ENCODE peak calls at places on chromosomes 11 and 22, in eight cellular contexts. O is fibroblast of pulmonary artery; C is CD8-positive, alpha-beta memory T cell; X is IMR-90; K is stimulated activated CD8-positive, alpha-beta memory T cell treated with anti-CD3 and anti-CD28 coated beads, Interleukin-2, amount 100 ng/mL, for 48 hours; G is left ventricle myocardium inferior; R is nephron progenitor cell; W is activated CD8-positive, alpha-beta memory T cell treated with anti-CD3 and anti-CD28 coated beads, Interleukin-2, amount 50 U/mL, for 4 hours. M is an unnamed sample.

GRCh38 chr11:130761560-130762220 is 154.6 kb downstream of the SNX19 start:
- DNase-seq in X (no peak), O (no peak), G (no peak), C (no peak), R (no peak), K (no peak), W (no peak), M (no peak)

GRCh38 chr11:19714387-19715363 is 2.0 kb downstream of the NAV2 start:
- DNase-seq in W (no peak), C (no peak), K (no peak), R (peak; percentile 37), G (peak; percentile 53), X (peak; percentile 85), O (peak; percentile 59), M (peak; percentile 44)

GRCh38 chr22:25048659-25049657 is 96.4 kb downstream of the KIAA1671 start:
- DNase-seq in O (peak; percentile 73), C (peak; percentile 67), X (peak; percentile 23), W (peak; percentile 71), R (peak; percentile 77), K (peak; percentile 62), G (peak; percentile 66), M (no peak)

GRCh38 chr11:15742626-15743243 is 613.6 kb downstream of the SOX6 start:
- DNase-seq in G (no peak), X (peak; percentile 50), O (peak; percentile 36), W (no peak), K (no peak), C (no peak), R (peak; percentile 10), M (no peak)

GRCh38 chr11:70796601-70797000 is 398.3 kb downstream of the CTTN start:
- DNase-seq in G (no peak), W (no peak), R (no peak), C (no peak), K (no peak), O (no peak), X (no peak), M (no peak)

GRCh38 chr11:44363116-44363515 is 53.2 kb upstream of the ALX4 start:
- DNase-seq in C (no peak), K (no peak), X (no peak), W (no peak), G (no peak), O (no peak), R (no peak), M (no peak)

GRCh38 chr22:42368379-42369249 is 63.6 kb downstream of the NFAM1 start:
- DNase-seq in O (no peak), X (no peak), C (peak; percentile 6), G (peak; percentile 23), R (peak; percentile 47), K (no peak), W (peak; percentile 31), M (no peak)

GRCh38 chr22:45125198-45125597 is 38.5 kb upstream of the NUP50 start:
- DNase-seq in R (no peak), C (no peak), G (no peak), X (peak; percentile 94), O (peak; percentile 56), W (no peak), K (no peak), M (no peak)

GRCh38 chr11:86152006-86152862 is 83.3 kb upstream of the PICALM start:
- DNase-seq in W (no peak), K (no peak), O (peak; percentile 55), R (no peak), G (no peak), X (peak; percentile 53), C (no peak), M (no peak)

GRCh38 chr22:43745783-43746356 is 66.2 kb downstream of the EFCAB6 start:
- DNase-seq in R (no peak), G (no peak), X (no peak), C (no peak), O (no peak), W (no peak), K (no peak), M (no peak)

GRCh38 chr11:101866619-101867491 is 48.0 kb upstream of the CEP126 start:
- DNase-seq in W (no peak), K (no peak), O (no peak), X (peak; percentile 69), C (no peak), G (no peak), R (no peak), M (no peak)